ENCODE peak calls at places on chromosomes 2 and 18, in eight cellular contexts. D is body of pancreas; F is naive thymus-derived CD4-positive, alpha-beta T cell; A is endodermal cell; J is SK-N-SH; P is neuronal stem cell; S is heart right ventricle; M is thoracic aorta. H is an unnamed sample. For H3K4me1, the result is how much of the 10 kb centered on the place peaks cover.

GRCh38 chr2:128425731-128426620 is 107.3 kb upstream of the HS6ST1 start:
- DNase-seq in S (no peak), F (no peak), M (no peak), P (no peak), D (peak), A (peak), J (no peak), H (peak)

GRCh38 chr18:11808001-11808855 is 43.0 kb upstream of the CHMP1B start:
- DNase-seq in S (no peak), M (no peak), F (no peak), A (peak), D (no peak), P (no peak), J (no peak), H (no peak)

GRCh38 chr2:105460048-105460732 is 61.3 kb upstream of the FHL2 start:
- DNase-seq in P (no peak), A (no peak), S (no peak), M (no peak), D (peak), F (no peak), J (no peak), H (no peak)

GRCh38 chr2:180143633-180144032 is 136.5 kb upstream of the CWC22 start:
- DNase-seq in P (no peak), J (no peak), M (no peak), A (no peak), S (no peak), D (no peak), F (no peak), H (no peak)

GRCh38 chr2:3354986-3355385 is 22.6 kb downstream of the EIPR1 start:
- DNase-seq in S (no peak), F (no peak), P (no peak), J (no peak), A (no peak), D (no peak), M (no peak), H (no peak)

GRCh38 chr2:207854484-207855386 is 85.0 kb upstream of the FZD5 start:
- DNase-seq in M (no peak), S (no peak), F (no peak), P (no peak), D (no peak), A (no peak), J (no peak), H (no peak)

GRCh38 chr18:77079088-77079487 is 53.5 kb downstream of the MBP start:
- DNase-seq in F (no peak), S (no peak), A (no peak), J (no peak), P (no peak), M (no peak), D (no peak), H (no peak)

GRCh38 chr2:227888289-227888688 is 16.9 kb downstream of the DAW1 start:
- DNase-seq in M (no peak), F (no peak), D (no peak), J (no peak), S (no peak), A (peak), P (no peak), H (no peak)

GRCh38 chr2:223264541-223265171 is 212.7 kb downstream of the KCNE4 start:
- DNase-seq in F (no peak), D (no peak), J (no peak), A (no peak), P (no peak), M (no peak), S (no peak), H (no peak)

GRCh38 chr18:46213295-46213694 is 109.1 kb downstream of the HAUS1 start:
- DNase-seq in A (no peak), F (peak), J (peak), D (no peak), M (no peak), P (no peak), S (no peak), H (no peak)

GRCh38 chr2:218074031-218074430 is 5.0 kb downstream of the RUFY4 start:
- DNase-seq in F (no peak), A (peak), J (no peak), P (peak), M (no peak), S (no peak), D (peak), H (no peak)

GRCh38 chr2:142445542-142445941 is 314.7 kb upstream of the LRP1B start:
- DNase-seq in F (no peak), P (no peak), J (no peak), S (no peak), M (no peak), A (no peak), D (peak), H (no peak)

GRCh38 chr2:183000846-183001245 is 37.4 kb downstream of the NCKAP1 start:
- DNase-seq in J (no peak), D (no peak), P (no peak), M (no peak), F (no peak), S (no peak), A (no peak), H (no peak)

GRCh38 chr2:172674034-172674967 is 61.3 kb upstream of the RAPGEF4 start:
- DNase-seq in A (peak), P (peak), M (no peak), F (peak), S (peak), J (no peak), D (peak), H (peak)

GRCh38 chr18:48762022-48762421 is 188.7 kb downstream of the SMAD7 start:
- DNase-seq in J (no peak), S (no peak), A (no peak), M (no peak), F (no peak), D (no peak), P (no peak), H (no peak)

GRCh38 chr2:150485871-150486538 is 1.5 kb downstream of the RND3 start:
- DNase-seq in S (peak), F (no peak), M (peak), D (peak), P (peak), A (peak), J (peak), H (peak)

GRCh38 chr2:157866202-157866601 is 9.9 kb downstream of the ACVR1 start:
- DNase-seq in D (peak), M (no peak), F (no peak), A (peak), P (no peak), J (no peak), S (peak), H (no peak)

GRCh38 chr2:186653511-186653910 is 40.3 kb upstream of the FAM171B start:
- DNase-seq in M (no peak), D (no peak), S (no peak), P (no peak), F (no peak), J (no peak), A (no peak), H (no peak)

GRCh38 chr2:84048964-84049363 is 410.1 kb downstream of the SUCLG1 start:
- DNase-seq in D (no peak), M (no peak), S (no peak), A (no peak), F (no peak), J (no peak), P (no peak), H (no peak)

GRCh38 chr2:19673213-19673791 is 228.5 kb downstream of the TTC32 start:
- DNase-seq in J (peak), S (peak), P (no peak), A (peak), F (no peak), M (no peak), D (peak), H (no peak)

GRCh38 chr2:27001851-27002369 is 30.9 kb upstream of the TMEM214 start:
- DNase-seq in S (no peak), A (no peak), P (no peak), J (no peak), F (no peak), D (peak), M (no peak), H (no peak)

GRCh38 chr2:167964650-167965404 is 282.6 kb downstream of the STK39 start:
- DNase-seq in S (no peak), P (no peak), A (no peak), J (peak), F (no peak), D (no peak), M (no peak), H (no peak)

GRCh38 chr18:68060871-68061270 is 544.4 kb upstream of the DSEL start:
- DNase-seq in P (no peak), A (no peak), J (no peak), M (no peak), D (no peak), S (no peak), F (no peak), H (no peak)

GRCh38 chr18:34809697-34810096 is 99.6 kb downstream of the DTNA start:
- DNase-seq in J (peak), F (no peak), P (no peak), M (no peak), S (peak), A (peak), D (peak), H (peak)

GRCh38 chr2:231152800-231153557 is 28.1 kb upstream of the HTR2B start:
- DNase-seq in A (no peak), P (no peak), J (no peak), S (no peak), M (no peak), D (no peak), F (no peak), H (no peak)

GRCh38 chr18:75132471-75132870 is 76.5 kb downstream of the PTGR3 start:
- DNase-seq in M (no peak), D (no peak), S (no peak), F (no peak), P (no peak), J (no peak), A (peak), H (no peak)

GRCh38 chr2:228767196-228767595 is 503.9 kb downstream of the PID1 start:
- DNase-seq in D (no peak), J (no peak), S (no peak), F (no peak), P (no peak), A (no peak), M (no peak), H (no peak)

GRCh38 chr2:197276156-197276555 is 34.4 kb downstream of the ANKRD44 start:
- DNase-seq in M (no peak), A (no peak), F (no peak), P (no peak), D (no peak), J (no peak), S (no peak), H (no peak)
- H3K4me1 ChIP-seq in M (under half), A (under half), F (half or more), P (under half), D (under half), J (half or more), S (under half), H (half or more)

GRCh38 chr2:46874236-46874929 is 41.2 kb downstream of the MCFD2 start:
- DNase-seq in M (no peak), S (peak), J (no peak), P (no peak), F (no peak), D (no peak), A (no peak), H (no peak)
- H3K4me1 ChIP-seq in M (under half), S (half or more), J (under half), P (under half), F (under half), D (under half), A (under half), H (under half)

GRCh38 chr2:232587527-232587926 is 37.0 kb downstream of the EIF4E2 start:
- DNase-seq in J (no peak), F (no peak), M (no peak), P (no peak), D (no peak), A (no peak), S (no peak), H (no peak)

GRCh38 chr2:232586943-232587342 is 36.5 kb downstream of the EIF4E2 start:
- DNase-seq in J (no peak), D (no peak), A (no peak), P (no peak), M (no peak), F (no peak), S (no peak), H (no peak)

GRCh38 chr2:232588031-232588430 is 37.5 kb downstream of the EIF4E2 start:
- DNase-seq in F (no peak), M (no peak), A (no peak), J (no peak), P (no peak), S (no peak), D (no peak), H (no peak)

GRCh38 chr2:232592687-232593407 is 40.6 kb upstream of the EFHD1 start:
- DNase-seq in M (no peak), A (no peak), P (no peak), D (no peak), F (no peak), S (no peak), J (no peak), H (no peak)

DNA sequence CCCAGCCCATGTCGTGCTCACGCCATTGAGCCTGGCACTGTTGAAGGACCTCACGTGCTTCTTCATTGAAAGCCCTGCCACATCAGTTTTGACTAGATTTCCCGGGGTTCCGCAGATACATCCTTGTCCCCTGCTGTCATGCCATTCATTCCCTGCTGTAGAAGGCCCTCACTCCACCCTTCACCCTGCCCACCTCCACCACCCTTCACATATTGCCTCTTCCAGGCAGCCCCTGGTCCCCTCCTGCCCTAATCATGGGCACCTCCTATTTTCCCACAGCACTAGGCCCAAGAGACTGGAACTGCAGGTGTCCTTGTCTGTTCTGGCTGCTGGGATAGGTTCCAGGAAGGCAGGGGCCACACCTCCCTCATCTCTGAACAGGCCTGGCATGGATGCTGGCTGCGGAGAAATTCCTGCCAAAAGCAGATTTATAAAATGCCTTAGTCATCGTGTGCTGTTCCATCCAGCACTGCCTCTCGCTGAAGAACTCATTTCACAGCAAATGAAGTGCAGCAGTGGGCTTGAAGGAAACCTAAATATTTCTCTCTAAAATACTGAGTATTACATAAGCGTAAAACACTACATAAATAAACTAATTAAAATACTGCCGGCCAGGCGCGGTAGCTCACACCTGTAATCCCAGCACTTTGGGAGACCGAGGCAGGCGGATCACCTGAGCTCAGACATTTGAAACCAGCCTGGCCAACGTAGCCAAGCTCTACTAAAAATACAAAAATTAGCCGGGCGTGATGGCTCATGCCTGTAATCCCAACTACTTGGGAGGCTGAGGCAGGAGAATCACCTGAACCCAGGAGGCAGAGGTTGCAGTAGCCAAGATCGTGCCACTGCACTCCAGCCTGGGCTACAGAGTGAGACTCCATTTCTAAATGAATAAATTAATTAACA is 38.4 kb downstream of the EIF4E2 start:
- DNase-seq in F (no peak), M (peak), J (peak), P (no peak), A (no peak), D (peak), S (peak), H (no peak)
- H3K4me1 ChIP-seq in F (under half), M (under half), J (under half), P (under half), A (under half), D (under half), S (under half), H (under half)

GRCh38 chr2:54582987-54583386 is 126.9 kb downstream of the SPTBN1 start:
- DNase-seq in M (no peak), P (no peak), F (no peak), A (no peak), D (no peak), S (no peak), J (no peak), H (no peak)
- H3K4me1 ChIP-seq in M (under half), P (under half), F (half or more), A (under half), D (half or more), S (half or more), J (under half), H (half or more)

DNA sequence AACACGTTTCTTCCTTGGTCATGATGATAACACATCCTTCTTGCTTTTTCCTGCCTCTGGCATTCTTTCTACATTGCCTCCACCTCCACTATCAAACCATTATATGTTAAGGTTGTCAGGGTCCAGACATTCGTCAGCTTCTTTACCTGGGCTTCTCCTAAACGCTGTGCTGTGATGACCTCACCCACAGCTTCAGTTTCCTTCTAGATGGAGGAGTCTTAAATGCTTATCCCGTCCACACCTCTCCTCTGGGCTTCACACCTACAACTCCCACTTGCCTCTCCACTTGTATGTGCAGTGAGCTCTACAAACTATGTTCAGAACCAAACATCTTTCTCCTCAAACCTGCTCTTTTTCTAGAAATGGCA is 666 bp upstream of the STAT1 start:
- DNase-seq in S (no peak), F (no peak), P (peak), A (no peak), M (no peak), J (no peak), D (no peak), H (no peak)
- H3K4me1 ChIP-seq in S (under half), F (under half), P (under half), A (under half), M (under half), J (under half), D (under half), H (under half)

DNA sequence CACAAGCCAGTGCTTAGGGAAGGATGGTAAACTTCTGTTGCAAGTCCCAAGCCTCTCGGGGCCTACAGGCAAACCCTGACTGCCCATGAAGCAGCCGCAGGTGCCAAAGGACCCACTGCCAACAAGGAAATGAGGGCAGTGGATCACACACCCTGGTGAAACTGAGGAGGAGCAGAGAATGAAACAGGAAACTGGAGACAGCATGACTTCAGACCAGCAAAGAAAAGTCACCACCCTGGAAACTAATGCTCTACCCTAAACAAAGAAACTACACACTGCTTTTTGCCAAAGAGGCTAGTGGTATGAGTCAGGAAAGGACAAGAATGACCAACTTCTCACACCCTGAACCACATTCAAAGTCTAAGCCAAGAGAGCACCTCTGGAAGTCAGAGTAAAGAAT is 97.2 kb downstream of the MYO5B start:
- DNase-seq in P (no peak), D (peak), S (no peak), J (no peak), A (no peak), M (no peak), F (no peak), H (no peak)
- H3K4me1 ChIP-seq in P (under half), D (under half), S (under half), J (under half), A (under half), M (under half), F (under half), H (under half)

DNA sequence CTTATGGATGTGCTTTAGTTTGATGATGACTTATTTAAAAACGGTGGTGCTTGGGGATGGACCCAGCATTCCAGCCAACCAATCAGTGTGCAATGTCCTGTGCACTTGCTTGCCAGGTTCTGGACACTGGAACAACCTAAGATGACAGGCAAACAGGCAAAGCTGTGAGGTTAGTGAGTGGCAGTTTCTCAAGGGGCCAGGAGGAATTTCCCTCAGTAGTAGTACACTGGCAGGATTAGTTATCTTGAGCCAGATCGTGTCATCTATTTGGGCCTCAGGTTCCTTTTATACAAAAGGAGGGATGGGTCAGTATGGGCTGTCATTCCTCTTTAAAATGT is 26.6 kb downstream of the MAP4K4 start:
- DNase-seq in M (no peak), P (no peak), J (no peak), F (no peak), A (no peak), S (no peak), D (no peak), H (no peak)
- H3K4me1 ChIP-seq in M (under half), P (under half), J (under half), F (under half), A (under half), S (half or more), D (under half), H (half or more)

GRCh38 chr2:199488772-199489400 is 31.1 kb upstream of the SATB2 start:
- DNase-seq in A (peak), S (peak), F (peak), J (peak), P (peak), M (no peak), D (peak), H (no peak)
- H3K4me1 ChIP-seq in A (under half), S (under half), F (under half), J (under half), P (under half), M (under half), D (under half), H (under half)

GRCh38 chr2:237540223-237540775 is 26.1 kb upstream of the PRLH start:
- DNase-seq in F (no peak), J (no peak), D (no peak), M (no peak), P (no peak), A (no peak), S (no peak), H (no peak)

GRCh38 chr2:237538001-237538720 is 28.2 kb upstream of the PRLH start:
- DNase-seq in D (no peak), P (no peak), F (no peak), A (no peak), M (no peak), S (no peak), J (no peak), H (no peak)

GRCh38 chr2:237540823-237541222 is 25.6 kb upstream of the PRLH start:
- DNase-seq in S (peak), J (no peak), A (no peak), P (no peak), D (peak), F (no peak), M (no peak), H (no peak)

GRCh38 chr2:237538901-237539300 is 27.5 kb upstream of the PRLH start:
- DNase-seq in P (no peak), M (no peak), A (no peak), S (no peak), J (no peak), F (no peak), D (no peak), H (no peak)

DNA sequence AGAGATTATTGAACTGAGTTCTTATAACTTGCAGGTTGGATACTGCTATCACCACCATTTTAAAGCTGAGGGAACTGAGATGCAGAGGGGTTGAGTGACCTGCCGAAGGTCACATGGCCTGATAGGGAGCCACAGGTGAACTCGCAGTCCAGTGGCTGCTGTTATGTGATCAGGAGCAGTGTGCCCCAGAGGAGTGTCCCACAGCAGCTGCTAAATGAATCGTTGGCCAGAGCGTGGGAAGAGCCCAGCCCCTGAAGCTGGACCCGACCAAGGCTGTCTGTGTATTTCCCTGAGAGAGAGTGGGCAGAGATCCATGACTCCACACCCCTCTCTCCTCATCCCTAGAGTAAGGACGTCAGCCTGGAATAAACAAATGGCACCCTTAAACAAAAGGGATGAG is 26.7 kb upstream of the PRLH start:
- DNase-seq in M (no peak), J (no peak), F (no peak), A (no peak), P (no peak), D (no peak), S (no peak), H (no peak)
- H3K4me1 ChIP-seq in M (under half), J (under half), F (under half), A (under half), P (under half), D (under half), S (under half), H (under half)

H was measured in left lung.